ENCODE peak calls at places on chromosomes 6 and 20, in five cellular contexts. Z, H, E, N and X are unnamed samples.

GRCh38 chr6:128754658-128755256 is 128.2 kb upstream of the LAMA2 start:
- DNase-seq in Z (no peak), H (no peak), E (no peak), N (no peak), X (peak; percentile 75)

GRCh38 chr20:21981607-21982344 is 276.3 kb downstream of the PAX1 start:
- DNase-seq in Z (peak; percentile 13), H (no peak), E (no peak), N (no peak), X (no peak)

GRCh38 chr20:59559024-59559817 is 45.1 kb upstream of the PHACTR3 start:
- DNase-seq in Z (no peak), H (no peak), E (no peak), N (no peak), X (no peak)

GRCh38 chr6:157993076-157993475 is 11.4 kb downstream of the SYNJ2 start:
- DNase-seq in Z (no peak), H (no peak), E (no peak), N (no peak), X (no peak)

GRCh38 chr6:19417713-19418112 is 419.5 kb upstream of the ID4 start:
- DNase-seq in Z (peak; percentile 85), H (no peak), E (peak; percentile 74), N (no peak), X (no peak)

GRCh38 chr6:158686311-158686710 is 36.5 kb downstream of the SYTL3 start:
- DNase-seq in Z (no peak), H (no peak), E (no peak), N (no peak), X (no peak)

GRCh38 chr20:37969949-37970855 is 63.1 kb downstream of the TTI1 start:
- DNase-seq in Z (no peak), H (no peak), E (no peak), N (no peak), X (no peak)

GRCh38 chr6:168035098-168035660 is 37.7 kb downstream of the KIF25 start:
- DNase-seq in Z (peak; percentile 78), H (no peak), E (peak; percentile 78), N (peak; percentile 69), X (no peak)

GRCh38 chr20:34473262-34473883 is 42.8 kb upstream of the DYNLRB1 start:
- DNase-seq in Z (peak; percentile 14), H (no peak), E (peak; percentile 66), N (peak; percentile 37), X (peak; percentile 9)

GRCh38 chr6:142808405-142809061 is 136.4 kb downstream of the HIVEP2 start:
- DNase-seq in Z (no peak), H (no peak), E (no peak), N (no peak), X (no peak)

GRCh38 chr6:166005846-166006592 is 161.6 kb downstream of the TBXT start:
- DNase-seq in Z (peak; percentile 87), H (no peak), E (peak; percentile 94), N (peak; percentile 69), X (no peak)

GRCh38 chr20:13736792-13737191 is 47.9 kb downstream of the ESF1 start:
- DNase-seq in Z (peak; percentile 80), H (no peak), E (peak; percentile 81), N (no peak), X (no peak)

GRCh38 chr6:140572867-140573266 is 1198.4 kb upstream of the CITED2 start:
- DNase-seq in Z (no peak), H (no peak), E (no peak), N (no peak), X (no peak)

GRCh38 chr20:33910529-33911327 is 83.0 kb upstream of the RALY start:
- DNase-seq in Z (no peak), H (no peak), E (no peak), N (no peak), X (no peak)

GRCh38 chr6:14711056-14711703 is 534.7 kb upstream of the JARID2 start:
- DNase-seq in Z (peak; percentile 88), H (no peak), E (peak; percentile 98), N (no peak), X (no peak)

GRCh38 chr6:134007077-134007476 is 45.3 kb downstream of the SLC2A12 start:
- DNase-seq in Z (no peak), H (peak; percentile 58), E (no peak), N (no peak), X (no peak)

GRCh38 chr20:31790401-31790800 is 28.8 kb upstream of the MYLK2 start:
- DNase-seq in Z (peak; percentile 28), H (no peak), E (no peak), N (no peak), X (no peak)

GRCh38 chr20:41408131-41408789 is 41.6 kb upstream of the EMILIN3 start:
- DNase-seq in Z (no peak), H (no peak), E (no peak), N (no peak), X (no peak)

GRCh38 chr6:55445648-55446204 is 118.5 kb downstream of the GFRAL start:
- DNase-seq in Z (peak; percentile 12), H (no peak), E (peak; percentile 45), N (no peak), X (peak; percentile 0)

GRCh38 chr20:33162753-33163152 is 5.2 kb upstream of the BPIFA2 start:
- DNase-seq in Z (no peak), H (no peak), E (no peak), N (no peak), X (no peak)

GRCh38 chr6:157163434-157164159 is 159.7 kb downstream of the TMEM242 start:
- DNase-seq in Z (no peak), H (no peak), E (no peak), N (no peak), X (no peak)

GRCh38 chr20:19024296-19025035 is 188.0 kb upstream of the SLC24A3 start:
- DNase-seq in Z (no peak), H (no peak), E (no peak), N (no peak), X (no peak)

GRCh38 chr20:38859070-38859690 is 53.7 kb downstream of the PPP1R16B start:
- DNase-seq in Z (no peak), H (no peak), E (no peak), N (no peak), X (no peak)

DNA sequence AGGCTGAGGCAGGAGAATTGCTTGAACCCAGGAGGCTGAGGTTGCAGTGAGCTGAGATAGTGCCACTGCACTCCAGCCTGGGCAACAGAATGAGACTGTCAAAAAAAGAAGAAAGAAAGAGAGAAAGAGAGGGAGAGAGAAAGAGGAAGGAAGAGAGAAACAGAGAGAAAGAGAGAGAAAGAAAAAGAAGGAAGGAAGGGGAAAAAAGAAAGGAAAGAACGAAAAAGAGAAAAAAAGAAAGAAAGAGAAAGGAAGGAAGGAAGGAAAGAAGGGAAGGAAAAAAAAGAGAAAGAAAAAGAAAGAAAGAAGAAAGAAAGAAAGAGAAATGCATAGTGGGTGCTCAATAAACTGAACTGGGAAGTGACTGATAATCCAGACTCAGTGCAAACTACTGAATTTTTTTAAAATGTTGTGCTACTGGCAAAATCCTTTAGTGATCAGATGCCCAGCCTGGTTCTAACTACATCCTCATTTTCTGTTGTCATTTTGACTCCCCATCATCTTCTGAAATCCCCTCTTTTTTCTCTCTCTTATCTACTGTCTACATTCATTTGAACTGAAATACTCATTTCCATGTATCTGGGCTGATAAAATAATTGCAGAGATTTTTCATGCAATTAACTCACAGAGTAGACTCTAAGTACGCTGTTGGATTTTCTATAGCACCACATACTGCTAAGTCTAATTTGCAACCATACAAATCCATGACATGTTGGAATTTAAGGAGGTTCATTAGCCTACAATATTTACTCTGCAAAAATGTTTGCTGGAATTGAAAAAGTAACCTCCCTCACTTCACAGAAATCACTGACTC is 85.3 kb upstream of the HIVEP1 start:
- DNase-seq in Z (no peak), H (no peak), E (no peak), N (no peak), X (no peak)
- TF ChIP-seq CTCF in Z (no peak), H (no peak), E (no peak), N (no peak), X (no peak)

DNA sequence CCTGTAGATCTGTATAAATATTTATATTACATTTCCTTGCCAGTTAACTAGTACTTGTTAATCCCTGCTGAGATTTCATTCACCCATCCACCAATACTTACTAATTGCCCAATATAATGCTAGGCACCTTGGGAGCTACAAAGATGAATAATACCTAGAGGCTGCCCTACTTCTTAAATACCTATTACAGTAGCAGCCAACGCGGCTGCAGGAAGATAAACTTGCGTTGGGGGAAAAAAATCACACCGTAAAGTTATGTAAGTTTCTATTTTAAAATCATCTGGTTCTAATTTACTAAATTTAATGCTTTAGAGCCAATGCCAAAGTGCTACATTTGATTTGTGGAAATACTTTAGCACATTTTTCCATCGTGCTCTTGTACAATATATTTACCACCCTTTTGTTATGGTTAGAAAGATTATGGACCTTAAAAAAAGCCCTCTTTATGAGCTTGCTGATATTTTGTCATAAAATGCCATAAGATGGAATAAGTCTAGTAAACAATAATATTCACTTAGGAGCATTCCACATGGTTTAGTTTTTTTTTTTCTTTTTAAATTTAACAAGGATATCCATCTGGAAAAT is 13.0 kb upstream of the NEDD9 start:
- DNase-seq in Z (no peak), H (no peak), E (no peak), N (no peak), X (no peak)
- TF ChIP-seq CTCF in Z (no peak), H (no peak), E (no peak), N (no peak), X (no peak)

GRCh38 chr20:4116091-4116490 is 100.7 kb upstream of the RNF24 start:
- DNase-seq in Z (no peak), H (no peak), E (no peak), N (no peak), X (no peak)

GRCh38 chr20:4113996-4114603 is 98.7 kb upstream of the RNF24 start:
- DNase-seq in Z (no peak), H (no peak), E (no peak), N (no peak), X (no peak)

GRCh38 chr20:4119854-4120209 is 104.5 kb upstream of the RNF24 start:
- DNase-seq in Z (no peak), H (no peak), E (no peak), N (no peak), X (no peak)

GRCh38 chr20:4117867-4118266 is 102.5 kb upstream of the RNF24 start:
- DNase-seq in Z (no peak), H (no peak), E (no peak), N (no peak), X (no peak)

DNA sequence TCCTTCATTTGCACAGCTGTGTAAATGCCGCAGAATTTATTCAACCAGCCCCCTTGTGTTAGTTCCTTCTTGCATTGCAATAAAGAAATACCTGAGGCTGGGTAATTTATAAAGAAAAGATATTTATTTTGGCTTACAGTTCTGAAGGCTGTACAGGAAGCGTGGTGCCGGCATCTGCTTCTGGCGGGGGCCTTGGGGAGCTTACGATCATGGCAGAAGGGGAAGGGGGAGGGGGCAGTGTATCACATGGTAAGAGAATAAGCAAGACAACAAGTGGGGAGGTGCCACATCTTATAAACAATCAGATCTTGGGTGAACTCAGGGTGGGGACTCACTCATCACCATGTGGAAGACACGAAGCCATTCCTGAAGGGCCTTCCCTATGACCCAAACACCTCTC is 102.0 kb upstream of the RNF24 start:
- DNase-seq in Z (no peak), H (no peak), E (no peak), N (no peak), X (no peak)
- TF ChIP-seq CTCF in Z (no peak), H (no peak), E (no peak), N (no peak), X (no peak)

GRCh38 chr6:150902142-150902800 is 36.8 kb downstream of the MTHFD1L start:
- DNase-seq in Z (no peak), H (no peak), E (no peak), N (no peak), X (no peak)

GRCh38 chr6:150907385-150907784 is 41.9 kb downstream of the MTHFD1L start:
- DNase-seq in Z (no peak), H (no peak), E (no peak), N (no peak), X (no peak)

GRCh38 chr6:150900049-150900448 is 34.5 kb downstream of the MTHFD1L start:
- DNase-seq in Z (peak; percentile 44), H (no peak), E (no peak), N (no peak), X (no peak)

GRCh38 chr6:150910561-150910960 is 45.1 kb downstream of the MTHFD1L start:
- DNase-seq in Z (no peak), H (no peak), E (no peak), N (no peak), X (no peak)

GRCh38 chr6:150905769-150906168 is 40.3 kb downstream of the MTHFD1L start:
- DNase-seq in Z (no peak), H (no peak), E (no peak), N (no peak), X (no peak)
- TF ChIP-seq CTCF in Z (peak; percentile 26), H (no peak), E (no peak), N (peak; percentile 3), X (peak; percentile 54)